ENCODE peak calls at places on chromosome 18, in eight cellular contexts. S is neuronal stem cell, D is A549, Z is GM23248, J is neural progenitor cell, P is GM23338, O is mesendoderm, F is HepG2. Y is an unnamed sample.

GRCh38 chr18:75211721-75212625 is 1.4 kb downstream of the TSHZ1 start:
- DNase-seq in Z (peak; percentile 54), F (peak; percentile 9), P (peak; percentile 80), S (peak; percentile 23), J (peak; percentile 48), D (no peak), O (peak; percentile 65), Y (no peak)

GRCh38 chr18:22175326-22175725 is 5.9 kb downstream of the GATA6 start:
- DNase-seq in F (peak; percentile 92), Z (no peak), J (no peak), O (no peak), S (no peak), P (no peak), D (no peak), Y (no peak)

GRCh38 chr18:48996901-48997463 is 46.2 kb upstream of the SMAD7 start:
- DNase-seq in J (no peak), D (peak; percentile 64), Z (peak; percentile 95), O (peak; percentile 88), P (no peak), S (no peak), F (peak; percentile 47), Y (peak; percentile 95)

GRCh38 chr18:12046751-12047335 is 46.8 kb upstream of the ANKRD62 start:
- DNase-seq in O (peak; percentile 46), F (no peak), J (peak; percentile 45), D (no peak), S (no peak), P (peak; percentile 45), Z (no peak), Y (no peak)

GRCh38 chr18:36672437-36673344 is 156.1 kb downstream of the TPGS2 start:
- DNase-seq in P (no peak), F (no peak), D (no peak), O (no peak), Z (peak; percentile 73), J (no peak), S (no peak), Y (no peak)

GRCh38 chr18:6776193-6776592 is 46.7 kb downstream of the ARHGAP28 start:
- DNase-seq in P (no peak), O (no peak), Z (peak; percentile 49), F (no peak), S (no peak), J (peak; percentile 26), D (no peak), Y (no peak)

GRCh38 chr18:28961669-28962228 is 784.8 kb upstream of the CDH2 start:
- DNase-seq in Z (peak; percentile 41), D (peak; percentile 0), P (peak; percentile 84), J (peak; percentile 73), F (peak; percentile 36), S (peak; percentile 50), O (peak; percentile 84), Y (peak; percentile 69)

GRCh38 chr18:72542993-72543361 is 1.2 kb downstream of the CBLN2 start:
- DNase-seq in Z (peak; percentile 1), P (peak; percentile 13), O (peak; percentile 38), J (peak; percentile 52), S (peak; percentile 39), D (no peak), F (no peak), Y (no peak)

GRCh38 chr18:13809025-13809384 is 14.9 kb upstream of the MC5R start:
- DNase-seq in O (peak; percentile 24), F (no peak), Z (no peak), S (no peak), J (no peak), D (no peak), P (no peak), Y (no peak)

GRCh38 chr18:1488957-1489356 is 584.3 kb downstream of the ADCYAP1 start:
- DNase-seq in O (no peak), Z (no peak), D (no peak), J (no peak), F (no peak), S (no peak), P (no peak), Y (no peak)

GRCh38 chr18:21820035-21820810 is 79.6 kb downstream of the MIB1 start:
- DNase-seq in F (peak; percentile 8), O (peak; percentile 25), D (peak; percentile 31), Z (peak; percentile 51), P (peak; percentile 18), S (no peak), J (no peak), Y (no peak)

GRCh38 chr18:36825526-36825925 is 3.3 kb downstream of the TPGS2 start:
- DNase-seq in D (no peak), F (no peak), P (no peak), S (no peak), Z (no peak), O (no peak), J (no peak), Y (no peak)

GRCh38 chr18:13530879-13531387 is 195.4 kb downstream of the FAM210A start:
- DNase-seq in P (peak; percentile 50), S (peak; percentile 8), Z (peak; percentile 72), F (no peak), O (peak; percentile 59), J (peak; percentile 52), D (no peak), Y (peak; percentile 50)

GRCh38 chr18:23093772-23094171 is 41.5 kb upstream of the CABLES1 start:
- DNase-seq in P (no peak), O (no peak), J (no peak), S (no peak), D (no peak), F (no peak), Z (no peak), Y (no peak)

GRCh38 chr18:73040247-73040646 is 172.5 kb upstream of the NETO1 start:
- DNase-seq in J (no peak), P (no peak), F (peak; percentile 10), Z (no peak), O (no peak), D (no peak), S (no peak), Y (no peak)

GRCh38 chr18:6022840-6023239 is 127.5 kb upstream of the TMEM200C start:
- DNase-seq in J (peak; percentile 89), Z (peak; percentile 30), F (no peak), P (peak; percentile 44), S (peak; percentile 51), O (peak; percentile 93), D (no peak), Y (no peak)

GRCh38 chr18:48949606-48950535 is 894 bp downstream of the SMAD7 start:
- DNase-seq in P (peak; percentile 90), F (no peak), O (peak; percentile 83), J (peak; percentile 81), Z (peak; percentile 74), S (peak; percentile 60), D (no peak), Y (no peak)

GRCh38 chr18:6994053-6994452 is 123.5 kb downstream of the LAMA1 start:
- DNase-seq in O (peak; percentile 34), Z (peak; percentile 43), J (no peak), P (no peak), F (no peak), D (no peak), S (no peak), Y (no peak)

GRCh38 chr18:67926929-67927864 is 410.7 kb upstream of the DSEL start:
- DNase-seq in S (no peak), F (no peak), Z (peak; percentile 26), D (no peak), P (no peak), O (no peak), J (no peak), Y (no peak)

GRCh38 chr18:50097702-50098101 is 97.2 kb downstream of the MYO5B start:
- DNase-seq in Z (peak; percentile 21), F (peak; percentile 24), J (no peak), S (no peak), D (no peak), P (no peak), O (no peak), Y (no peak)

GRCh38 chr18:74608681-74609080 is 11.0 kb downstream of the ZNF407 start:
- DNase-seq in S (no peak), P (no peak), J (no peak), Z (no peak), O (no peak), F (peak; percentile 27), D (no peak), Y (no peak)

GRCh38 chr18:46650681-46651080 is 6.3 kb downstream of the LOXHD1 start:
- DNase-seq in Z (no peak), O (no peak), S (no peak), P (no peak), F (no peak), D (no peak), J (no peak), Y (no peak)
- H3K4me2 ChIP-seq in Z (no peak overlapping the region), O (no peak overlapping the region), S (no peak overlapping the region), P (no peak overlapping the region), F (no peak overlapping the region), D (no peak overlapping the region), J (no peak overlapping the region), Y (no peak overlapping the region)

DNA sequence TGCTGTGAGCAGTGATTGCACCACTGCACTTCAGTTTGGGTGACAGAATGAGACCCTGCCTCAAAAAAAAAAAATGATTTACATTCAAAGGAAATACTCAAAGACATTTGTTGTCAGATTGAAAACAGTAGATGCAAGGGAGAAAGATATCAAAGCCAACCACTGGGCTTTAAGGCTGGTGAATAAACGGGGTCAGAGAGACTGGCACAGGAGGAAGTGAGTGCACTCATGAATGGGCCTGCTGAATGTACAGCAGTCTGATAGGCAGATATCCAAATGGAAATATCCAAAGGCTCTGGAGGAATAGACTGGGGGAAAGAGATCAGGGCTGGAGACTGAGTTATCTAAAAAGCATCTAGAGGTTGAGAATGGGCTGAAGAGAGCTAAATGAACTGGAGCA is 10.9 kb downstream of the RNF125 start:
- DNase-seq in F (no peak), J (no peak), D (no peak), O (no peak), Z (no peak), S (no peak), P (no peak), Y (no peak)
- H3K4me2 ChIP-seq in F (no peak overlapping the region), J (no peak overlapping the region), D (no peak overlapping the region), O (no peak overlapping the region), Z (no peak overlapping the region), S (no peak overlapping the region), P (no peak overlapping the region), Y (no peak overlapping the region)

DNA sequence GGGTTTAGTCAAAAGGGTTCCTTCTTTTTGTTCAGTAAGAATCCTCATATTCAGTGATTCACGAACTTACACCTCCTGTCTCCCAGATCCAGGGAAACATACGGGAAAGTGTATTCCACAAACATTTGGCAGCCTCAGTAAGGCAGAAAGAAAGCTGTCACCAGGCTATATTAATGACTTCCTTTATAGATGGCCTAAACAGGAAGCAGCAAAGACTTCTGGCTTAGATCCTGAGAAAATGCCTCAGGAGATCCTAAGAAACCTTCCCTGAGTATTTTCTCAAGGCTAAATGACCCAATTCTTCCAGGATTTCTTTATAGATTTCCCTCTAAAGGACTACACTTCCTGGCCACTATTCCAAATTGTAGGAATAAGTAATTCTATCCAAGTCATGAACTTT is 1995.5 kb upstream of the CELF4 start:
- DNase-seq in Z (peak; percentile 11), J (no peak), O (no peak), P (no peak), F (no peak), S (no peak), D (no peak), Y (no peak)
- H3K4me2 ChIP-seq in Z (no peak overlapping the region), J (no peak overlapping the region), O (no peak overlapping the region), P (no peak overlapping the region), F (no peak overlapping the region), S (no peak overlapping the region), D (no peak overlapping the region), Y (no peak overlapping the region)

DNA sequence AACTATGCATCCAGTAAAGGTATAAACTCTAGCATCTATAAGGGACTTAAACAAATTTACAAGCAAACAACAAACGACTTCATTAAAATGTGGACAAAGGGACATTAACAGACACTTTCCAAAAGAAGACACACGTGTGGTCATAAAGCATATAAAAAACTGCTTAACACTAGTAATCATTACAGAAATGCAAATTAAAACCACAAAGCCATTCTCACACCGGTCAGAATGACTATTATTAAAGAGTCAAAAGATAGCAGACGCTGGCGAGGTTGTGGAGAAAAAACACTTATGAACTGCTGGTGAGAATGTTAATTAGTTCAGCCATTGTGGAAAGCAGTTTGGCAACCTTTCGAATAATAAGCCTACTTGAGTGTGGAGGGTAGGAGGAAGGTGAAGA is 217.0 kb upstream of the DLGAP1 start:
- DNase-seq in D (no peak), P (peak; percentile 1), F (no peak), J (no peak), S (no peak), Z (no peak), O (no peak), Y (no peak)
- H3K4me2 ChIP-seq in D (no peak overlapping the region), P (no peak overlapping the region), F (no peak overlapping the region), J (no peak overlapping the region), S (no peak overlapping the region), Z (no peak overlapping the region), O (no peak overlapping the region), Y (no peak overlapping the region)